ENCODE peak calls at places on chromosome 14, in five cellular contexts. One of them, this sample, is unnamed.

GRCh38 chr14:97802974-97803373 is 1005.8 kb downstream of the VRK1 start:
- DNase-seq in mammary epithelial cell: no peak
- DNase-seq in endothelial cell: no peak
- DNase-seq in A549: no peak
- DNase-seq in astrocyte: no peak
- DNase-seq in this sample: no peak

GRCh38 chr14:105069887-105070759 is 4.9 kb upstream of the GPR132 start:
- DNase-seq in mammary epithelial cell: no peak
- DNase-seq in endothelial cell: no peak
- DNase-seq in A549: no peak
- DNase-seq in astrocyte: no peak
- DNase-seq in this sample: peak

GRCh38 chr14:34228663-34229001 is 233.4 kb downstream of the SPTSSA start:
- DNase-seq in mammary epithelial cell: no peak
- DNase-seq in endothelial cell: no peak
- DNase-seq in A549: no peak
- DNase-seq in astrocyte: no peak
- DNase-seq in this sample: no peak

GRCh38 chr14:65412189-65412846 is at the start of gene FUT8:
- DNase-seq in mammary epithelial cell: peak
- DNase-seq in endothelial cell: peak
- DNase-seq in A549: peak
- DNase-seq in astrocyte: peak
- DNase-seq in this sample: peak

GRCh38 chr14:22422238-22422637 is 166.8 kb downstream of the DAD1 start:
- DNase-seq in mammary epithelial cell: no peak
- DNase-seq in endothelial cell: no peak
- DNase-seq in A549: no peak
- DNase-seq in astrocyte: no peak
- DNase-seq in this sample: no peak

GRCh38 chr14:101220921-101221510 is 317.5 kb upstream of the RTL1 start:
- DNase-seq in mammary epithelial cell: no peak
- DNase-seq in endothelial cell: no peak
- DNase-seq in A549: no peak
- DNase-seq in astrocyte: no peak
- DNase-seq in this sample: no peak

GRCh38 chr14:65243766-65244442 is 141.6 kb upstream of the MAX start:
- DNase-seq in mammary epithelial cell: no peak
- DNase-seq in endothelial cell: no peak
- DNase-seq in A549: peak
- DNase-seq in astrocyte: no peak
- DNase-seq in this sample: peak

GRCh38 chr14:105093426-105094192 is 28.4 kb upstream of the GPR132 start:
- DNase-seq in mammary epithelial cell: peak
- DNase-seq in endothelial cell: peak
- DNase-seq in A549: peak
- DNase-seq in astrocyte: peak
- DNase-seq in this sample: peak

GRCh38 chr14:52402812-52403526 is 88.9 kb downstream of the PTGER2 start:
- DNase-seq in mammary epithelial cell: peak
- DNase-seq in endothelial cell: no peak
- DNase-seq in A549: no peak
- DNase-seq in astrocyte: peak
- DNase-seq in this sample: peak

GRCh38 chr14:94768521-94769412 is 1.1 kb downstream of the GSC start:
- DNase-seq in mammary epithelial cell: no peak
- DNase-seq in endothelial cell: no peak
- DNase-seq in A549: peak
- DNase-seq in astrocyte: no peak
- DNase-seq in this sample: peak

GRCh38 chr14:66638688-66639087 is 130.7 kb downstream of the GPHN start:
- DNase-seq in mammary epithelial cell: peak
- DNase-seq in endothelial cell: no peak
- DNase-seq in A549: peak
- DNase-seq in astrocyte: peak
- DNase-seq in this sample: no peak

GRCh38 chr14:33897878-33898535 is 52.9 kb downstream of the EGLN3 start:
- DNase-seq in mammary epithelial cell: no peak
- DNase-seq in endothelial cell: no peak
- DNase-seq in A549: no peak
- DNase-seq in astrocyte: no peak
- DNase-seq in this sample: no peak

GRCh38 chr14:22559041-22559440 is 30.0 kb downstream of the DAD1 start:
- DNase-seq in mammary epithelial cell: no peak
- DNase-seq in endothelial cell: no peak
- DNase-seq in A549: no peak
- DNase-seq in astrocyte: no peak
- DNase-seq in this sample: no peak

GRCh38 chr14:21063479-21063878 is 5.9 kb downstream of the RNASE8 start:
- DNase-seq in mammary epithelial cell: no peak
- DNase-seq in endothelial cell: no peak
- DNase-seq in A549: no peak
- DNase-seq in astrocyte: peak
- DNase-seq in this sample: no peak

GRCh38 chr14:89598548-89599186 is 181.6 kb upstream of the FOXN3 start:
- DNase-seq in mammary epithelial cell: no peak
- DNase-seq in endothelial cell: no peak
- DNase-seq in A549: no peak
- DNase-seq in astrocyte: no peak
- DNase-seq in this sample: no peak

GRCh38 chr14:69712217-69712565 is 54.8 kb upstream of the SRSF5 start:
- DNase-seq in mammary epithelial cell: no peak
- DNase-seq in endothelial cell: no peak
- DNase-seq in A549: no peak
- DNase-seq in astrocyte: peak
- DNase-seq in this sample: no peak

GRCh38 chr14:23379331-23380196 is 2.7 kb downstream of the CMTM5 start:
- DNase-seq in mammary epithelial cell: peak
- DNase-seq in endothelial cell: peak
- DNase-seq in A549: peak
- DNase-seq in astrocyte: no peak
- DNase-seq in this sample: peak

GRCh38 chr14:55386037-55386798 is 25.4 kb downstream of the ATG14 start:
- DNase-seq in mammary epithelial cell: no peak
- DNase-seq in endothelial cell: no peak
- DNase-seq in A549: no peak
- DNase-seq in astrocyte: no peak
- DNase-seq in this sample: peak

GRCh38 chr14:91383439-91383838 is 34.2 kb downstream of the CCDC88C start:
- DNase-seq in mammary epithelial cell: no peak
- DNase-seq in endothelial cell: no peak
- DNase-seq in A549: no peak
- DNase-seq in astrocyte: no peak
- DNase-seq in this sample: no peak

GRCh38 chr14:96263347-96264199 is 7.6 kb downstream of the BDKRB1 start:
- DNase-seq in mammary epithelial cell: no peak
- DNase-seq in endothelial cell: no peak
- DNase-seq in A549: no peak
- DNase-seq in astrocyte: no peak
- DNase-seq in this sample: no peak

GRCh38 chr14:25032092-25032784 is 17.7 kb downstream of the STXBP6 start:
- DNase-seq in mammary epithelial cell: no peak
- DNase-seq in endothelial cell: no peak
- DNase-seq in A549: peak
- DNase-seq in astrocyte: no peak
- DNase-seq in this sample: peak
- TF ChIP-seq CTCF in mammary epithelial cell: no peak
- TF ChIP-seq CTCF in endothelial cell: no peak
- TF ChIP-seq CTCF in A549: no peak
- TF ChIP-seq CTCF in astrocyte: no peak
- TF ChIP-seq CTCF in this sample: no peak

DNA sequence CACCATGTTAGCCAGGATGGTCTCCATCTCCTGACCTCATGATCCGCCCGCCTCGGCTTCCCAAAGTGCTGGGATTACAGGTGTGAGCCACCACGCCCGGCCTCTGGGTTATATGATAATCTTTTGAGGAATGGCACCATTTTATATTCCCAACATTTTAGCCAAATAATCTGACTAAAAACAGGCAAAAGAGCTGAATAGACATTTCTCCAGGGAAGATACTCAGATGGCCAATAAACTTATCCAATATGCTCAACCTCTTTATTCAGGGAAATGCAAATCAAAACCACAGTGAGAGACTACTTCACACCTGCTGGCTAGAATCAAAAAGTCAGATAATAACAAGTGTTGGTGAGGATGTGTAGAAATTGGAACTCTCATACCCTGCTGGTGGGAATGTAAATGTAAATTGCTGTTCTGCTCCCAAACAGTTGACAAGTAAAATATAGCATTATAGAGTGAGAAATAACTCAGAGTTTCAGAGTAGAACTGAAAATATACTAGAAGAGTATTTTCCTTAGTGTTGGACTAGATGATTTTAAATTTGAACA is 80.0 kb downstream of the RCOR1 start:
- DNase-seq in mammary epithelial cell: no peak
- DNase-seq in endothelial cell: no peak
- DNase-seq in A549: no peak
- DNase-seq in astrocyte: no peak
- DNase-seq in this sample: no peak
- TF ChIP-seq CTCF in mammary epithelial cell: no peak
- TF ChIP-seq CTCF in endothelial cell: no peak
- TF ChIP-seq CTCF in A549: no peak
- TF ChIP-seq CTCF in astrocyte: peak
- TF ChIP-seq CTCF in this sample: no peak

GRCh38 chr14:80202888-80203562 is 8.3 kb downstream of the DIO2 start:
- DNase-seq in mammary epithelial cell: no peak
- DNase-seq in endothelial cell: peak
- DNase-seq in A549: peak
- DNase-seq in astrocyte: no peak
- DNase-seq in this sample: peak
- TF ChIP-seq CTCF in mammary epithelial cell: peak
- TF ChIP-seq CTCF in endothelial cell: peak
- TF ChIP-seq CTCF in A549: peak
- TF ChIP-seq CTCF in astrocyte: peak
- TF ChIP-seq CTCF in this sample: no peak

GRCh38 chr14:80977103-80977728 is 21.8 kb downstream of the TSHR start:
- DNase-seq in mammary epithelial cell: no peak
- DNase-seq in endothelial cell: no peak
- DNase-seq in A549: no peak
- DNase-seq in astrocyte: no peak
- DNase-seq in this sample: no peak
- TF ChIP-seq CTCF in mammary epithelial cell: peak
- TF ChIP-seq CTCF in endothelial cell: no peak
- TF ChIP-seq CTCF in A549: no peak
- TF ChIP-seq CTCF in astrocyte: no peak
- TF ChIP-seq CTCF in this sample: no peak